ENCODE peak calls at places on chromosomes 5 and 9, in eight cellular contexts. W is HuH-7.5; J is nephron progenitor cell; C is RPMI8226; D is naive thymus-derived CD8-positive, alpha-beta T cell; A is HS-5; Z is AG20443; N is activated naive CD8-positive, alpha-beta T cell treated with anti-CD3 and anti-CD28 coated beads, Interleukin-2, amount 50 U/mL, for 16 hours. L is an unnamed sample.

GRCh38 chr9:133844876-133845658 is 106.9 kb upstream of the SARDH start:
- DNase-seq in W (no peak), J (no peak), C (no peak), D (no peak), A (no peak), Z (peak), N (no peak), L (no peak)

GRCh38 chr9:133656211-133657119 is 20.3 kb downstream of the DBH start:
- DNase-seq in W (no peak), J (no peak), C (peak), D (peak), A (no peak), Z (no peak), N (no peak), L (no peak)

GRCh38 chr5:137376127-137376526 is 123.0 kb downstream of the SPOCK1 start:
- DNase-seq in W (no peak), J (no peak), C (no peak), D (no peak), A (no peak), Z (no peak), N (no peak), L (no peak)

GRCh38 chr9:135526089-135526729 is 5.0 kb downstream of the LCN1 start:
- DNase-seq in W (no peak), J (no peak), C (no peak), D (no peak), A (no peak), Z (no peak), N (no peak), L (no peak)

GRCh38 chr5:36820900-36821299 is 55.7 kb upstream of the NIPBL start:
- DNase-seq in W (no peak), J (no peak), C (no peak), D (no peak), A (no peak), Z (no peak), N (no peak), L (no peak)

GRCh38 chr5:134508521-134509195 is 16.8 kb upstream of the JADE2 start:
- DNase-seq in W (no peak), J (no peak), C (no peak), D (no peak), A (no peak), Z (no peak), N (no peak), L (no peak)

GRCh38 chr5:123505633-123506032 is 6.3 kb upstream of the CSNK1G3 start:
- DNase-seq in W (no peak), J (no peak), C (no peak), D (no peak), A (no peak), Z (no peak), N (no peak), L (no peak)

GRCh38 chr5:126865299-126865698 is 88.4 kb downstream of the LMNB1 start:
- DNase-seq in W (no peak), J (no peak), C (no peak), D (no peak), A (peak), Z (peak), N (no peak), L (no peak)

GRCh38 chr5:151085517-151086031 is 4.7 kb upstream of the TNIP1 start:
- DNase-seq in W (no peak), J (no peak), C (no peak), D (no peak), A (no peak), Z (no peak), N (no peak), L (no peak)

GRCh38 chr5:147857302-147858129 is 21.0 kb upstream of the SCGB3A2 start:
- DNase-seq in W (peak), J (peak), C (peak), D (peak), A (peak), Z (peak), N (no peak), L (no peak)

L was measured in D721Med.